ENCODE peak calls at places on chromosomes 2 and 18, in six cellular contexts. X is CD8-positive, alpha-beta memory T cell; L is effector memory CD4-positive, alpha-beta T cell; R is CD8-positive, alpha-beta T cell; O is adipocyte; W is uterus. F is an unnamed sample. For H3K4me1, the result is how much of the 10 kb centered on the place peaks cover.

GRCh38 chr2:220046507-220046906 is 419.1 kb downstream of the SLC4A3 start:
- DNase-seq in X (no peak), L (no peak), R (no peak), O (peak), W (no peak), F (no peak)

GRCh38 chr2:233449071-233449901 is 95.0 kb downstream of the DGKD start:
- DNase-seq in X (no peak), L (no peak), R (no peak), O (peak), W (no peak), F (no peak)

GRCh38 chr2:168354499-168354898 is 101.6 kb upstream of the CERS6 start:
- DNase-seq in X (peak), L (no peak), R (no peak), O (no peak), W (no peak), F (no peak)

GRCh38 chr2:205914736-205915510 is 171.1 kb downstream of the INO80D start:
- DNase-seq in X (no peak), L (no peak), R (no peak), O (no peak), W (no peak), F (no peak)

GRCh38 chr2:102107741-102108070 is 34.8 kb upstream of the IL1R1 start:
- DNase-seq in X (no peak), L (no peak), R (no peak), O (no peak), W (no peak), F (no peak)

GRCh38 chr2:68454719-68455118 is 12.4 kb downstream of the FBXO48 start:
- DNase-seq in X (no peak), L (no peak), R (no peak), O (no peak), W (no peak), F (no peak)

GRCh38 chr2:43223412-43224040 is 2.9 kb downstream of the ZFP36L2 start:
- DNase-seq in X (peak), L (no peak), R (no peak), O (peak), W (no peak), F (no peak)

GRCh38 chr2:112153179-112153490 is 14.9 kb downstream of the FBLN7 start:
- DNase-seq in X (no peak), L (no peak), R (no peak), O (no peak), W (no peak), F (no peak)

GRCh38 chr2:170255971-170256370 is 78.0 kb downstream of the MYO3B start:
- DNase-seq in X (no peak), L (no peak), R (no peak), O (peak), W (no peak), F (no peak)

GRCh38 chr18:22924589-22924988 is 8.5 kb upstream of the RBBP8 start:
- DNase-seq in X (no peak), L (no peak), R (no peak), O (no peak), W (no peak), F (no peak)

GRCh38 chr18:46067431-46068007 is 4.5 kb downstream of the PSTPIP2 start:
- DNase-seq in X (no peak), L (no peak), R (no peak), O (no peak), W (no peak), F (no peak)

GRCh38 chr18:9849407-9849961 is 36.3 kb upstream of the TXNDC2 start:
- DNase-seq in X (no peak), L (no peak), R (no peak), O (no peak), W (no peak), F (peak)

GRCh38 chr2:73640537-73640936 is 1.7 kb downstream of the NAT8 start:
- DNase-seq in X (no peak), L (no peak), R (no peak), O (peak), W (no peak), F (no peak)

GRCh38 chr18:72544092-72544886 is at the start of gene CBLN2:
- DNase-seq in X (no peak), L (no peak), R (peak), O (peak), W (no peak), F (no peak)

GRCh38 chr2:88521445-88522070 is 69.1 kb upstream of the FOXI3 start:
- DNase-seq in X (no peak), L (no peak), R (no peak), O (peak), W (no peak), F (no peak)

GRCh38 chr2:9745153-9745899 is 97.9 kb upstream of the TAF1B start:
- DNase-seq in X (no peak), L (no peak), R (no peak), O (peak), W (no peak), F (no peak)

GRCh38 chr18:28331551-28331950 is 154.6 kb upstream of the CDH2 start:
- DNase-seq in X (no peak), L (no peak), R (no peak), O (no peak), W (no peak), F (no peak)

GRCh38 chr2:128298846-128299507 is 19.7 kb downstream of the HS6ST1 start:
- DNase-seq in X (no peak), L (no peak), R (no peak), O (no peak), W (no peak), F (no peak)
- H3K4me1 ChIP-seq in X (under half), L (under half), R (under half), O (under half), W (under half), F (under half)

GRCh38 chr2:173095356-173095755 is 19.7 kb downstream of the MAP3K20 start:
- DNase-seq in X (no peak), L (no peak), R (no peak), O (no peak), W (no peak), F (no peak)
- H3K4me1 ChIP-seq in X (under half), L (under half), R (under half), O (under half), W (under half), F (half or more)

GRCh38 chr2:55156326-55156725 is 75.8 kb downstream of the CLHC1 start:
- DNase-seq in X (no peak), L (no peak), R (no peak), O (peak), W (peak), F (no peak)
- H3K4me1 ChIP-seq in X (under half), L (under half), R (under half), O (half or more), W (under half), F (half or more)

DNA sequence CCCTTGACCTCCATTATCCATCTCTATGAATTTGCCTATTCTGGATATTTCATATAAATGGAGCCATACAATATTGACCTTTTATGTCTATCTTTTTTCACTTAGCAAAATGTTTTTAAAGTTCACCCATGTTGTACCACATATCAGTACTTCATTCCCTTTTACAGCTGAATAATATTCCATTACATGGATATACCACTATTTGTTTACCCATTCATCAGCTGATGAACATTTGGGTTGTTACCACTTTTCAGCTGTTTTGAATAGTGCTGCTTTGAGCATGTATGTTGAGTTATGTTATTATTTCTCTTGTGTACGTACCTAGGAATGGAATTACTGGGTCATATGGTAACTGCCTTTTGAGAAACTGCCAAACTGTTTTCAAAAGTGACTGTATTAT is 93.7 kb upstream of the DNMT3A start:
- DNase-seq in X (no peak), L (no peak), R (no peak), O (no peak), W (no peak), F (no peak)
- H3K4me1 ChIP-seq in X (under half), L (under half), R (under half), O (under half), W (under half), F (under half)

DNA sequence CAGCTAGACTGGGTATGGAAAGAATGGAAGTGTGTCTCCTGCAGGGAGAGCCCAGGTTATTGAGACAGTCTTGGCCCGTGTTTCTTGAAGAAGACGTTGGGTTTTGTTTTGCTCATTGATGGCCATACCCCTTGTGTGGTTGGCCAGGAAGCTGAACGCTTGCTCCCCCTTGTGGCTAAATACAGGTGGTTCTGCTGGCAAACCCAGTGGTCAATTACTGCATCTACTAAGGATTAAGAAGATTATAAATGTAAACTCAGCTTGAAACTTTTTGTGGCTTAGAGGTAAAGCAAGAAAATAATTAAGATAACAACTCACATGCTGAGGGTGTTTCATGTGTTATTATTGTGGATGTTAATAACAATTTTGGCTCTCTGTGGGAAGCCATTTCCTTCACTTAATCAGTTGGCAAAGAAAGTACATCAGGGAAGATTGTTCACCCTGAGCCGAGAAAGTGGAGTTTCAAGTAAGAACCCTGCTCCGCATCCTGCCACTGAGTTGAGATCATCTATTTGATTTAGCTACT is 91.8 kb downstream of the NEDD4L start:
- DNase-seq in X (peak), L (no peak), R (peak), O (peak), W (peak), F (no peak)
- H3K4me1 ChIP-seq in X (under half), L (under half), R (under half), O (under half), W (under half), F (under half)

GRCh38 chr2:238290079-238290478 is 1.7 kb upstream of the PER2 start:
- DNase-seq in X (no peak), L (no peak), R (peak), O (no peak), W (peak), F (peak)
- H3K4me1 ChIP-seq in X (under half), L (under half), R (under half), O (under half), W (under half), F (half or more)

DNA sequence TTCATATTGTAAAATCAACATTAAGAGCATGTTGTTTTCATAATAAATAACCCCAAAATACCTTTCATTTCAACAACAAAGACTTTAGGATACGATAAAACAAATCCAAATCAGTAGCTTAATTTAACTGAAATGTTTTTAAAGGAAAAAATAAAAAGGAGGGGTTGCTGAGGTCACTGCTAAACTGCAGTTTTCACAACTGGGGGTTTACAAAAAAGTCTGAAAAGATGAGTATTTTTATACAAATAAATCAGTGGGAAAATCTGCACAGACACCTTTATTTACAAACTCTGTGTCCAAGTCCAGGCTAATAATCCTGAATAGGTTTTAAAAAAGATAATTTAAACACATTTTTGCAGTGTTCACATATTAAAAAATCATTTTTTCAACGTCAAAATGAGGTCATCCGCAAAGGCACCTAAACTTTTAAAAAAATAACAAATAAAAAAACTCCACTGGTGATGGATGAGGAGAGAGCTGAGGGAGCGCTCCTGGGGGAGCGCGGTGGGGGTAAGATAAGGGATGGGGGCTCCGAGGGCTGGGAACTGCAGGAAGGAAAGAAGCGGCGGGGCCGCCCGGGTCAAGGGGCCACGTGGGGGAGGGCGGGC is 3.1 kb downstream of the DLX2 start:
- DNase-seq in X (no peak), L (no peak), R (no peak), O (no peak), W (no peak), F (no peak)
- H3K4me1 ChIP-seq in X (half or more), L (half or more), R (half or more), O (half or more), W (under half), F (half or more)

GRCh38 chr2:24756789-24757188 is 36.4 kb downstream of the PTRHD1 start:
- DNase-seq in X (no peak), L (no peak), R (no peak), O (no peak), W (no peak), F (no peak)
- H3K4me1 ChIP-seq in X (under half), L (under half), R (under half), O (under half), W (under half), F (under half)

DNA sequence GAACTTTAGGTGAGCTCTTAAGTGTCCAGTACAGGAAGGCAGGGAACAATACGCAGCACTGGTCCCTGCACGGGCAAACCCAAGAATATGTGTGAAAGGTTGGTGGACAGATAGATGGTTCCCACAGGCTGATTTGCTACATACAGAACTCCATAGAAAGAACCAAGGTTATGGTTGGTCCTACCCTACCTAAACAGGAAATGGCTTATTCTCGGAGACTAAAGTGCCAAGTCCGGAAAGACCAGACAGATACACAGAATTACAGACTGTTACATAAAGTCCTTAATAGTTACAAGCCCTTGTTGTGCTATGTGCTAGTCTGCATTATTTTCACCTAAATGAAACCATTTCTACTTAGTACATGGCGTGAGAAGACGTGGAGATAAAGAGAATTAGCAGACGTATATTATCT is 1.2 kb downstream of the REV1 start:
- DNase-seq in X (peak), L (no peak), R (no peak), O (peak), W (no peak), F (no peak)
- H3K4me1 ChIP-seq in X (under half), L (under half), R (under half), O (under half), W (under half), F (half or more)